ENCODE peak calls at places on chromosomes 12 and 14, in five cellular contexts. C, Q, E, Z and W are unnamed samples.

GRCh38 chr12:65788912-65789311 is 35.4 kb upstream of the HMGA2 start:
- DNase-seq in C (no peak), Q (no peak), E (no peak), Z (no peak), W (no peak)

GRCh38 chr12:5584776-5585560 is 153.1 kb downstream of the NTF3 start:
- DNase-seq in C (no peak), Q (no peak), E (no peak), Z (no peak), W (no peak)

GRCh38 chr12:68899251-68899771 is 33.7 kb downstream of the CPM start:
- DNase-seq in C (no peak), Q (no peak), E (peak; percentile 8), Z (no peak), W (peak; percentile 60)

GRCh38 chr12:28908646-28909045 is 240.4 kb upstream of the FAR2 start:
- DNase-seq in C (no peak), Q (no peak), E (no peak), Z (no peak), W (no peak)

GRCh38 chr12:10722502-10722904 is 620 bp downstream of the YBX3 start:
- DNase-seq in C (peak; percentile 23), Q (peak; percentile 67), E (no peak), Z (peak; percentile 43), W (peak; percentile 8)

GRCh38 chr12:67515679-67516363 is 132.7 kb upstream of the DYRK2 start:
- DNase-seq in C (no peak), Q (no peak), E (no peak), Z (no peak), W (no peak)

GRCh38 chr12:96496944-96497343 is 7.6 kb downstream of the CFAP54 start:
- DNase-seq in C (no peak), Q (no peak), E (no peak), Z (no peak), W (no peak)

GRCh38 chr14:88563845-88564244 is 1.0 kb downstream of the ZC3H14 start:
- DNase-seq in C (no peak), Q (no peak), E (no peak), Z (peak; percentile 9), W (no peak)

GRCh38 chr12:44876554-44877275 is 600 bp upstream of the NELL2 start:
- DNase-seq in C (peak; percentile 82), Q (peak; percentile 87), E (no peak), Z (peak; percentile 8), W (peak; percentile 56)

GRCh38 chr12:14654842-14655241 is 41.6 kb downstream of the GUCY2C start:
- DNase-seq in C (no peak), Q (no peak), E (no peak), Z (no peak), W (no peak)

GRCh38 chr14:68782091-68782981 is 10.5 kb downstream of the ZFP36L1 start:
- DNase-seq in C (no peak), Q (no peak), E (no peak), Z (peak; percentile 46), W (no peak)

GRCh38 chr12:12582895-12583303 is 20.2 kb upstream of the DUSP16 start:
- DNase-seq in C (no peak), Q (no peak), E (no peak), Z (no peak), W (no peak)

GRCh38 chr12:91804533-91804932 is 341.1 kb downstream of the BTG1 start:
- DNase-seq in C (no peak), Q (no peak), E (peak; percentile 81), Z (no peak), W (no peak)

GRCh38 chr12:51389302-51389999 is 1.8 kb downstream of the GALNT6 start:
- DNase-seq in C (no peak), Q (no peak), E (no peak), Z (peak; percentile 93), W (no peak)

GRCh38 chr12:62158416-62159360 is 101.5 kb upstream of the USP15 start:
- DNase-seq in C (no peak), Q (no peak), E (no peak), Z (no peak), W (no peak)

GRCh38 chr12:19833775-19834501 is 394.6 kb downstream of the AEBP2 start:
- DNase-seq in C (no peak), Q (no peak), E (no peak), Z (no peak), W (no peak)

GRCh38 chr12:95574030-95574429 is 22.8 kb upstream of the USP44 start:
- DNase-seq in C (no peak), Q (peak; percentile 76), E (no peak), Z (no peak), W (no peak)

GRCh38 chr12:49984960-49985359 is 12.2 kb downstream of the AQP6 start:
- DNase-seq in C (no peak), Q (no peak), E (no peak), Z (no peak), W (no peak)

GRCh38 chr14:92690171-92691011 is 58.0 kb downstream of the LGMN start:
- DNase-seq in C (peak; percentile 74), Q (no peak), E (peak; percentile 59), Z (peak; percentile 24), W (peak; percentile 94)

GRCh38 chr12:94186461-94187237 is 38.3 kb downstream of the PLXNC1 start:
- DNase-seq in C (peak; percentile 83), Q (peak; percentile 87), E (no peak), Z (no peak), W (no peak)

GRCh38 chr14:44204061-44204815 is 302.8 kb downstream of the FSCB start:
- DNase-seq in C (no peak), Q (no peak), E (no peak), Z (peak; percentile 0), W (no peak)
- TF ChIP-seq JUND in C (no peak), Q (no peak), E (no peak), Z (no peak), W (no peak)

DNA sequence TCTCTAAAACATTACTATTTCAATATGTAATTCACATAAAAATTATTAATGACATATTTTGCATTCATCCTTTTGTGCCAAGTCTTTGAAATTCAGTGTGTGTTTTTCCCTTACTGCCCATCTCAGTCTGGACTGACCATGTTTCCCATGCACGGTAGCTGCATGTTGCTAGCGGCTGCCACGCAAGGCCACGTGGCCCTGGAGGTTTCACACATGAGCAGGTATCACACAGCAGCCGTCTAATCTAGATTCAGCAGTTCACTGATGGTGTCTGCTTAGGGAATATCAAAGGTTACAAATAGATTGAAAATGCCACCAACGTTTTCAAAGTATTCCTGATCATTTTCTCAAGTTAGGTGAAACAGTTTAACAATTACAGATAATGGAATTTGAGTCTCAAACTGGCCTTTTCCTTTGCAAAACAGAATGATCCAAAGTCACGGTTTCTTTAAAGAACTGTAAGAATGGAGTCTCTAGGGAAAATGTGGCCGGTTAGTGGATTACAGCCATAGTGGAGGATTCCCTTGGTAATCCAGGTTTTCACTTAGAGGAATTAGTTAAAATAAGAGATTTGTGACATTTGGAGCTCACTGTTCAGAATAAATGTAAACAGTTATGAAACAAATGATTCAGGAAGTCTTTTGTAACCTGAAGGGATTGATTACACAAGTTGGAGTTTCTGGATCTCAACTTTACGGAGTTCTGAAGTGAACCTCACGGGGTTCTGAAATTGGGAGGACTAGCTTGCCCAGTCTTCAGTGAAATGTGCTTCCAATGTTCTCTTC is 234.6 kb upstream of the FKBP4 start:
- DNase-seq in C (no peak), Q (no peak), E (no peak), Z (no peak), W (no peak)
- TF ChIP-seq JUND in C (no peak), Q (no peak), E (no peak), Z (no peak), W (no peak)

GRCh38 chr14:72743626-72744025 is 150.3 kb downstream of the DPF3 start:
- DNase-seq in C (no peak), Q (peak; percentile 27), E (no peak), Z (no peak), W (no peak)

GRCh38 chr14:72740966-72741835 is 152.7 kb downstream of the DPF3 start:
- DNase-seq in C (no peak), Q (peak; percentile 11), E (no peak), Z (no peak), W (no peak)

GRCh38 chr14:72742682-72743195 is 151.2 kb downstream of the DPF3 start:
- DNase-seq in C (no peak), Q (peak; percentile 43), E (no peak), Z (no peak), W (no peak)

GRCh38 chr14:72740504-72740961 is 153.4 kb downstream of the DPF3 start:
- DNase-seq in C (no peak), Q (no peak), E (no peak), Z (no peak), W (no peak)

DNA sequence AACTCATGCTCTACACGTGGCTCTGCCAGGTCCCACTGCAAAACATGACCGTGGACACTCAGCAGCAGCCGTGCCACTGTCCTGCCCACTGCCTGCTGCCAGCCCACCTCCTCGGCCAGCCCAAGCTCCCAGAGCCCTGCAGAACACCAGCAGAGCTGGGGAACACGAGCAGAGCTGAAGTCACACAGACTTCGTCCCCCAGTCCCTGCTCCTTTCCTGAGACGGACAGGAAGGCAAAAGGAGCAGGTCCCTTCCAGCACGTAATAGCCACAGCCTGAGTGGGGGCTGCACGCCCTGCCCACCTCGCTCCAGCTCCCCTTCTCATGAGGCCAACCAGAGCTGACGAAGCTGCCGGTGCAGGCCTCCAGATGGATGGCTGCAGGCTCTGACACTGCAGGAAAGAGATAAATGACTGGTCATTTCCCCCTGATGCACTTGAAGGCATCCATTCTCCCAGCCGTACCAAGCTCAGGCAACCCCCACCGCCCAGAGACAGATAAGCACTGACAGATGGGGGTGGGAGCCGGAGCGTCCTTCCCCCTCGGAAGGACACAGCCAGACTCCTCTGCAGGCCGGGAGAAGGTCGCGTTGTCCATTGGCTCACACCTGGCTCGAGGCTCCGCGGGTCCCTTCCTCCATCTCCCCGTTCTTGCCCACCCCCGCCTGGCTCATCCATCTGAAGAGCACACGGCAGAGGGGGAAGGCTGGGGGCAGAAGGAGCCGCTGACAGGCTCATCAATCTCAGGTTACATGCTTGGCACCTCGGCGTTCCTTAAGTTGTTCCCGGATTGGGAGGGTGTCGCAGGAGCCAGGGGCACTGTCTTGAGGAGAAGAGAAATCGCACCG is 151.8 kb downstream of the DPF3 start:
- DNase-seq in C (peak; percentile 86), Q (peak; percentile 43), E (no peak), Z (peak; percentile 85), W (no peak)
- TF ChIP-seq JUND in C (no peak), Q (no peak), E (no peak), Z (no peak), W (no peak)

DNA sequence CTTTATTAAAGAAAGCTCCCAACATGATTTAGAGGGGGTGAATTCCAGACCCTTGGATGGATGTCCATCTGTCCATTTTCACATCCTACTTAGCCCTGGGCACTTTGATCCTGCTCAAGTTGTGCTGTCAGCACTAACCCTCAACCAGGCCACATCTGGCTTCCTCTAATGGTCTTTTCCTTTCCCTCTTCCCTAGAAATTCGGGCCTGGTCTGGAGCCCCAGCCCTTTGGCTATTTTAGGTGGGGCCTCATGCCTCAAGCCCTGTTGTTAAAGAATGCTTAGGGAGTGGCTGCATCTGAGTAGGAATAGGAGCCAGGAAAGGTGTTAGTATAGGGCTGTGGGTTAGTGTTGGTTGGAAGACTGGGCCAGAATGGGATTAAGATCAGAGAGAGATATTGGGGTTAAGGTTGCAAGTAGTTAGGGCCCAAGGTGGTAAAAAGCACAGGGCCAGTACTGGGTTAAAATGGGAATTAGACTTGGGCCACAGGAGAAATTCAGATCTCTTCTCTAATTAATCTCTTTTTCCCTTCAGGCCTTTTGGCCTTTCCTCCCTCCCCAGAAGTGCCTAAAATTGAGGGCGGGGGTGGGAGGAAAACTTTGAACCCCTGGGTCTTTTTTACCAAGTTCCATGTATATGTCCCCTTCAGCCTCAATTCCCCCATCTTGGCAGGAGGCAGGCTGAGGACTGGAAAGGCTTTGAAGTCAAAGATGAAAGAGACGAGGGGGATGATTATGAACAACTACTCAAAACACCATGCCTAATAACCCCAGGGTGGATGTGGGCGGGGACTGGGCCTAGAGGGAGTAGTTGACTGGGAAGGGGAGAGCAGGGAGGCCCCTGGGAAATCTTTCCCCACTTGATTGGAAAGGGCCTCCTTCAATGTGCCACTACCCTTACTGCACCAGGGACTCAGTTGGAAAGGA is 3.9 kb upstream of the ZNF385A start:
- DNase-seq in C (peak; percentile 60), Q (no peak), E (no peak), Z (peak; percentile 76), W (peak; percentile 56)
- TF ChIP-seq JUND in C (no peak), Q (no peak), E (no peak), Z (no peak), W (no peak)

GRCh38 chr12:117344716-117345115 is 16.7 kb downstream of the NOS1 start:
- DNase-seq in C (no peak), Q (no peak), E (no peak), Z (no peak), W (no peak)
- TF ChIP-seq JUND in C (no peak), Q (no peak), E (no peak), Z (no peak), W (no peak)